ENCODE peak calls at places on chromosomes 5 and 9, in six cellular contexts. U is dorsolateral prefrontal cortex, P is heart right ventricle, V is heart left ventricle, Z is ascending aorta, X is BJ. O is an unnamed sample.

GRCh38 chr9:81898851-81899250 is 29.4 kb upstream of the SPATA31D4 start:
- DNase-seq in U (no peak), P (no peak), V (no peak), Z (no peak), X (no peak), O (no peak)

GRCh38 chr9:32500768-32501167 is 25.2 kb downstream of the RIGI start:
- DNase-seq in U (no peak), P (no peak), V (no peak), Z (no peak), X (no peak), O (peak; percentile 10)

GRCh38 chr5:78671609-78672008 is 23.0 kb upstream of the LHFPL2 start:
- DNase-seq in U (no peak), P (no peak), V (no peak), Z (no peak), X (no peak), O (no peak)

GRCh38 chr5:150113047-150113744 is 26.8 kb upstream of the CSF1R start:
- DNase-seq in U (no peak), P (no peak), V (no peak), Z (no peak), X (no peak), O (no peak)

GRCh38 chr5:68368686-68369359 is 153.3 kb downstream of the PIK3R1 start:
- DNase-seq in U (no peak), P (no peak), V (no peak), Z (no peak), X (no peak), O (no peak)

GRCh38 chr5:120803282-120803681 is 339.2 kb downstream of the PRR16 start:
- DNase-seq in U (no peak), P (no peak), V (no peak), Z (no peak), X (no peak), O (no peak)

GRCh38 chr5:120366047-120366446 is 98.1 kb upstream of the PRR16 start:
- DNase-seq in U (no peak), P (no peak), V (no peak), Z (no peak), X (no peak), O (no peak)

GRCh38 chr9:969310-969692 is 7.2 kb upstream of the DMRT3 start:
- DNase-seq in U (no peak), P (no peak), V (no peak), Z (no peak), X (no peak), O (no peak)

GRCh38 chr5:151737421-151737820 is 21.0 kb downstream of the ATOX1 start:
- DNase-seq in U (no peak), P (no peak), V (no peak), Z (no peak), X (no peak), O (no peak)

GRCh38 chr9:108486791-108487190 is 369.0 kb downstream of the ACTL7B start:
- DNase-seq in U (no peak), P (no peak), V (no peak), Z (no peak), X (no peak), O (no peak)

GRCh38 chr9:98057095-98057799 is 715 bp downstream of the NANS start:
- DNase-seq in U (no peak), P (no peak), V (no peak), Z (no peak), X (no peak), O (no peak)

GRCh38 chr5:126339215-126339805 is 83.9 kb upstream of the GRAMD2B start:
- DNase-seq in U (no peak), P (no peak), V (peak; percentile 40), Z (no peak), X (no peak), O (peak; percentile 65)

GRCh38 chr5:75466317-75466716 is 45.1 kb downstream of the CERT1 start:
- DNase-seq in U (no peak), P (no peak), V (no peak), Z (no peak), X (no peak), O (no peak)

GRCh38 chr5:16934669-16935068 is 1.4 kb downstream of the MYO10 start:
- DNase-seq in U (no peak), P (no peak), V (no peak), Z (no peak), X (no peak), O (no peak)

GRCh38 chr5:146130440-146131045 is 25.2 kb upstream of the PLAC8L1 start:
- DNase-seq in U (no peak), P (no peak), V (no peak), Z (no peak), X (no peak), O (no peak)

GRCh38 chr5:180811012-180811622 is 8.5 kb upstream of the MGAT1 start:
- DNase-seq in U (no peak), P (no peak), V (no peak), Z (peak; percentile 79), X (no peak), O (no peak)

GRCh38 chr9:93676310-93677054 is 100.1 kb downstream of the PHF2 start:
- DNase-seq in U (peak; percentile 38), P (no peak), V (peak; percentile 4), Z (peak; percentile 60), X (no peak), O (no peak)

GRCh38 chr9:113151696-113152630 is 1.2 kb downstream of the SLC31A2 start:
- DNase-seq in U (no peak), P (no peak), V (no peak), Z (no peak), X (no peak), O (no peak)

GRCh38 chr9:92429866-92430265 is 5.6 kb upstream of the OMD start:
- DNase-seq in U (no peak), P (no peak), V (no peak), Z (no peak), X (no peak), O (no peak)

GRCh38 chr5:39948867-39949468 is 524.2 kb upstream of the DAB2 start:
- DNase-seq in U (no peak), P (no peak), V (peak; percentile 54), Z (no peak), X (peak; percentile 1), O (peak; percentile 41)

GRCh38 chr9:135939351-135940265 is 21.6 kb downstream of the UBAC1 start:
- DNase-seq in U (no peak), P (no peak), V (no peak), Z (no peak), X (no peak), O (no peak)

GRCh38 chr9:89664896-89665329 is 60.1 kb downstream of the GADD45G start:
- DNase-seq in U (no peak), P (no peak), V (no peak), Z (no peak), X (no peak), O (no peak)

GRCh38 chr5:98514106-98514665 is 259.3 kb upstream of the RGMB start:
- DNase-seq in U (no peak), P (no peak), V (no peak), Z (no peak), X (no peak), O (no peak)

GRCh38 chr5:145246379-145246778 is 588.8 kb downstream of the PRELID2 start:
- DNase-seq in U (no peak), P (no peak), V (no peak), Z (no peak), X (no peak), O (no peak)

GRCh38 chr9:37998881-37999311 is 70.1 kb downstream of the SHB start:
- DNase-seq in U (no peak), P (no peak), V (no peak), Z (no peak), X (no peak), O (no peak)

GRCh38 chr5:94693043-94693822 is 74.8 kb downstream of the SLF1 start:
- DNase-seq in U (no peak), P (no peak), V (no peak), Z (no peak), X (peak; percentile 92), O (peak; percentile 33)
- TF ChIP-seq CTCF in U (peak; percentile 62), P (peak; percentile 45), V (peak; percentile 50), Z (no peak), X (peak; percentile 36), O (peak; percentile 16)

DNA sequence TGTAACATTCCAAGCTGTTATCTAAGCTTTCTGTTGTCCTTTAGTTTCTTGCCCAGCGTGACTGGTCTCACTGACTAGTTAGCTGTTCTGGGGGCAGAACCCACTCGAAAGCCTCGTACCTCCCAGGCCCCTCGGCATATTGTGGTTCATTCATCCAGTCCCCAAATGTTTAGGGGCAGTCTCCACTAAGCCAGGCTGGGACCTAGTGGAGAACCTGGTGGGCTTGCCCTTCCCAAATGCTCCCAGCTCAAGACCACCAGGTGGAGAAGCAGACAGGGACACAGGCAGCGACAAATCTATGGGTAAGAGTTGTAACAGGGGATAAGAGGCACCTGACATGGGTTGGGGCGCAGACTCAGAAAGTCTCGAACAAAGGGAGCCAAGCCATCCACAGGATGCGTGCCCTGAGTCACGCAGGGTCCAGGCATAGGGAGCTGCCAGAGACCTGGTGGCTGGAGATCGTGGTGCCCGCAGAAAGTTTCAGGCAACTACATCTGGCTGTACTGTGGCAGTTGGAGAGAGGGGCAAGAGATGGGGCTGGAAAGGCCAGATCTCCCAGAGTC is 851 bp upstream of the EEIG1 start:
- DNase-seq in U (no peak), P (no peak), V (no peak), Z (no peak), X (no peak), O (no peak)
- H3K4me3 ChIP-seq in U (peak overlapping the region; percentile 41), P (peak overlapping the region; percentile 71), V (peak overlapping the region; percentile 31), Z (peak overlapping the region; percentile 87), X (peak overlapping the region; percentile 22), O (peak overlapping the region; percentile 44)

DNA sequence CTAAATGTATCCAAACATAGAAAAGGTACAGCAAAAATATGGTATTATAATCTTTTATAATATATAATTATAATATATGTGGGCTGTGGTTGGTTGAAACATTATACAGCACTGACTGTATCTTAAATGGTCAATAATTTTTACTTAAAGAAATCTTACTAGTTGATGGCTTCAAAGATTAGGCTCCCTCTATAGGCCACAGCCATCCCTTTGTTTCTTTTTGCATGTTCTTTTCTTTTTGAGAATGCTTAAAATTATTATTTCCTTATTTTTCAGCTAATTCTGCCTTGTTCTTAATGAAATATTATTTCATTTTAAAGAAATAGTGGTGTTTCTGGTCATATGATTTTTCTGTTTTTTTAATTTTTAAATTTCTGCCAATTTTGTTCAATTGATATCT is 128.5 kb downstream of the MAST4 start:
- DNase-seq in U (no peak), P (no peak), V (no peak), Z (no peak), X (no peak), O (no peak)
- TF ChIP-seq CTCF in U (no peak), P (no peak), V (no peak), Z (no peak), X (peak; percentile 6), O (peak; percentile 3)

GRCh38 chr9:35791321-35791921 is at the start of gene NPR2:
- DNase-seq in U (no peak), P (peak; percentile 70), V (peak; percentile 62), Z (no peak), X (no peak), O (no peak)

GRCh38 chr9:35792826-35793225 is 1.4 kb downstream of the NPR2 start:
- DNase-seq in U (no peak), P (no peak), V (no peak), Z (no peak), X (no peak), O (no peak)

GRCh38 chr9:35792044-35792813 is 838 bp downstream of the NPR2 start:
- DNase-seq in U (no peak), P (no peak), V (no peak), Z (no peak), X (no peak), O (no peak)

GRCh38 chr9:35795701-35796100 is 4.3 kb downstream of the NPR2 start:
- DNase-seq in U (no peak), P (no peak), V (no peak), Z (no peak), X (no peak), O (no peak)

GRCh38 chr9:35793461-35793860 is 2.1 kb downstream of the NPR2 start:
- DNase-seq in U (no peak), P (no peak), V (no peak), Z (no peak), X (no peak), O (no peak)
- H3K4me3 ChIP-seq in U (no peak overlapping the region), P (no peak overlapping the region), V (no peak overlapping the region), Z (peak overlapping the region; percentile 87), X (peak overlapping the region; percentile 61), O (no peak overlapping the region)